ENCODE peak calls at places on chromosomes 1 and 21, in four cellular contexts. M is IMR-90, C is keratinocyte, R is K562. Q is an unnamed sample.

GRCh38 chr1:115135681-115136080 is 46.4 kb upstream of the TSPAN2 start:
- DNase-seq in M (peak; percentile 60), C (no peak), R (no peak), Q (no peak)

GRCh38 chr1:208132287-208132882 is 111.8 kb downstream of the PLXNA2 start:
- DNase-seq in M (peak; percentile 42), C (peak; percentile 30), R (peak; percentile 91), Q (peak; percentile 64)

GRCh38 chr1:19427087-19427781 is 58.1 kb downstream of the CAPZB start:
- DNase-seq in M (peak; percentile 87), C (no peak), R (no peak), Q (no peak)

GRCh38 chr1:85214654-85215053 is 13.8 kb upstream of the SYDE2 start:
- DNase-seq in M (no peak), C (no peak), R (no peak), Q (no peak)

GRCh38 chr1:45493116-45493697 is 2.2 kb upstream of the TESK2 start:
- DNase-seq in M (peak; percentile 51), C (no peak), R (peak; percentile 68), Q (peak; percentile 64)

GRCh38 chr21:45874716-45875415 is 106.7 kb upstream of the COL6A1 start:
- DNase-seq in M (peak; percentile 98), C (peak; percentile 62), R (no peak), Q (peak; percentile 6)

GRCh38 chr1:94071391-94071790 is 49.6 kb downstream of the ABCA4 start:
- DNase-seq in M (no peak), C (no peak), R (no peak), Q (no peak)

GRCh38 chr1:205933672-205934618 is 9.3 kb downstream of the SLC26A9 start:
- DNase-seq in M (peak; percentile 56), C (no peak), R (no peak), Q (peak; percentile 84)

GRCh38 chr1:100791586-100791985 is 72.0 kb downstream of the VCAM1 start:
- DNase-seq in M (peak; percentile 66), C (no peak), R (no peak), Q (no peak)

GRCh38 chr1:200540281-200540680 is 80.3 kb downstream of the KIF14 start:
- DNase-seq in M (no peak), C (no peak), R (no peak), Q (no peak)

GRCh38 chr1:184027751-184028682 is 9.5 kb downstream of the COLGALT2 start:
- DNase-seq in M (no peak), C (no peak), R (no peak), Q (no peak)

GRCh38 chr1:115458426-115459114 is 120.5 kb upstream of the NGF start:
- DNase-seq in M (no peak), C (no peak), R (no peak), Q (no peak)

GRCh38 chr1:209398330-209398991 is 185.1 kb upstream of the CAMK1G start:
- DNase-seq in M (peak; percentile 88), C (peak; percentile 98), R (no peak), Q (no peak)

GRCh38 chr1:3112526-3112925 is 43.5 kb downstream of the PRDM16 start:
- DNase-seq in M (no peak), C (no peak), R (no peak), Q (no peak)

GRCh38 chr1:222043444-222044292 is 301.8 kb upstream of the DUSP10 start:
- DNase-seq in M (peak; percentile 98), C (no peak), R (no peak), Q (no peak)

GRCh38 chr1:21661886-21662285 is 7.3 kb downstream of the RAP1GAP start:
- DNase-seq in M (no peak), C (no peak), R (no peak), Q (no peak)

GRCh38 chr1:16441312-16441641 is 753 bp downstream of the NECAP2 start:
- DNase-seq in M (no peak), C (no peak), R (no peak), Q (peak; percentile 46)

GRCh38 chr1:13616234-13616633 is 32.6 kb downstream of the PDPN start:
- DNase-seq in M (peak; percentile 12), C (no peak), R (no peak), Q (no peak)

GRCh38 chr1:84606977-84607376 is 32.7 kb upstream of the CTBS start:
- DNase-seq in M (no peak), C (no peak), R (no peak), Q (no peak)

GRCh38 chr1:3283849-3284248 is 170.6 kb upstream of the ARHGEF16 start:
- DNase-seq in M (no peak), C (no peak), R (peak; percentile 71), Q (no peak)

DNA sequence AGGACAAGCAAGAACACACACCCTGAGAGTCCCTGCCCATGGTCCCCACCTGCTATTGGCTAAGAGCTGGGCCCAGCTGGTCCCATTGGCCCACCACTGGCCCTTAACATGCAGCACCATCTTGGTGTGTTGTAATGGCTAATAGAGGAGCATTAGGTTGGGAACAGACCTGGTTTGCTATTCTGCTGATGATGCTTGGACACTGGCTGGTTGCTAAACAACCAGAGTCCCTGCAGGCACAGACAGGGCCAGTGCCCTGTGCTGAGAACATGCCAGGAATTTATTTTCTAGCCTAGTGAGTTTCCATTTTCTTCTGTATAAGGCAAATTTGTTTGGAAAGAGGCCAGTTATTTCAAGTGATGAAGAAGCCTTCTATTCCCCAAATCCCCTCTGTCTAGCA is 43.0 kb upstream of the TDRD10 start:
- DNase-seq in M (no peak), C (no peak), R (no peak), Q (no peak)
- H3K9me1 ChIP-seq in M (peaks cover 9% of the 10 kb centered on the region), C (no peaks in the 10 kb centered on the region), R (no peaks in the 10 kb centered on the region), Q (no peaks in the 10 kb centered on the region)

GRCh38 chr21:34781508-34781907 is 112.7 kb downstream of the CLIC6 start:
- DNase-seq in M (no peak), C (no peak), R (no peak), Q (no peak)

GRCh38 chr21:34779860-34780259 is 111.1 kb downstream of the CLIC6 start:
- DNase-seq in M (no peak), C (no peak), R (no peak), Q (no peak)

GRCh38 chr21:34782666-34783365 is 114.0 kb downstream of the CLIC6 start:
- DNase-seq in M (no peak), C (no peak), R (no peak), Q (no peak)
- H3K9me1 ChIP-seq in M (peaks cover 7% of the 10 kb centered on the region), C (no peaks in the 10 kb centered on the region), R (no peaks in the 10 kb centered on the region), Q (no peaks in the 10 kb centered on the region)

GRCh38 chr1:36508257-36508656 is 25.5 kb upstream of the CSF3R start:
- DNase-seq in M (no peak), C (no peak), R (no peak), Q (no peak)
- H3K9me1 ChIP-seq in M (no peaks in the 10 kb centered on the region), C (no peaks in the 10 kb centered on the region), R (no peaks in the 10 kb centered on the region), Q (no peaks in the 10 kb centered on the region)

GRCh38 chr1:160325252-160325651 is 17.8 kb downstream of the COPA start:
- DNase-seq in M (no peak), C (no peak), R (no peak), Q (no peak)
- H3K9me1 ChIP-seq in M (no peaks in the 10 kb centered on the region), C (no peaks in the 10 kb centered on the region), R (no peaks in the 10 kb centered on the region), Q (no peaks in the 10 kb centered on the region)

GRCh38 chr1:237591353-237591752 is 299.4 kb downstream of the ZP4 start:
- DNase-seq in M (no peak), C (no peak), R (no peak), Q (no peak)
- H3K9me1 ChIP-seq in M (no peaks in the 10 kb centered on the region), C (no peaks in the 10 kb centered on the region), R (no peaks in the 10 kb centered on the region), Q (no peaks in the 10 kb centered on the region)

GRCh38 chr1:60341274-60341673 is 267.7 kb upstream of the C1orf87 start:
- DNase-seq in M (no peak), C (no peak), R (no peak), Q (peak; percentile 74)
- H3K9me1 ChIP-seq in M (no peaks in the 10 kb centered on the region), C (no peaks in the 10 kb centered on the region), R (no peaks in the 10 kb centered on the region), Q (no peaks in the 10 kb centered on the region)

GRCh38 chr1:156431366-156432108 is 62.5 kb downstream of the RHBG start:
- DNase-seq in M (no peak), C (no peak), R (no peak), Q (no peak)
- H3K9me1 ChIP-seq in M (peaks cover 4% of the 10 kb centered on the region), C (no peaks in the 10 kb centered on the region), R (no peaks in the 10 kb centered on the region), Q (no peaks in the 10 kb centered on the region)

DNA sequence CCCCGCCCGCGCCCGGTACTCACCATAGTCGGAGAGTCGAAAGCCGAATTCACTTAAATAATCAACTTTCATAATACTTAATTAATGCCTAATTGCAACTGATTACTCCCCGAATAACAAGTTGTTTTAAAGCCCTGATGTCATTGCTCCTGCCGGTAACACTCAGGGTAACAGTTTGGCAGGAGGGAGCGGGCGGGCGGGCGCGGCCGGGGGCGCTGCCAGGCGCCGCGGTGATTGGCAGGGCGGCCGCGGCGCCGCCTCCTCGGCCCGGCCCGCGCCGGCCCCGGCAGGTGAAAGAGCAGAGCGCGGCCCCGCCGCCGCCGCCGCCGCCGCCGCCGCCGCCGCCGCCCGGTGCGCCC is 102.2 kb downstream of the CASZ1 start:
- DNase-seq in M (no peak), C (no peak), R (no peak), Q (peak; percentile 36)
- H3K9me1 ChIP-seq in M (no peaks in the 10 kb centered on the region), C (no peaks in the 10 kb centered on the region), R (no peaks in the 10 kb centered on the region), Q (no peaks in the 10 kb centered on the region)

DNA sequence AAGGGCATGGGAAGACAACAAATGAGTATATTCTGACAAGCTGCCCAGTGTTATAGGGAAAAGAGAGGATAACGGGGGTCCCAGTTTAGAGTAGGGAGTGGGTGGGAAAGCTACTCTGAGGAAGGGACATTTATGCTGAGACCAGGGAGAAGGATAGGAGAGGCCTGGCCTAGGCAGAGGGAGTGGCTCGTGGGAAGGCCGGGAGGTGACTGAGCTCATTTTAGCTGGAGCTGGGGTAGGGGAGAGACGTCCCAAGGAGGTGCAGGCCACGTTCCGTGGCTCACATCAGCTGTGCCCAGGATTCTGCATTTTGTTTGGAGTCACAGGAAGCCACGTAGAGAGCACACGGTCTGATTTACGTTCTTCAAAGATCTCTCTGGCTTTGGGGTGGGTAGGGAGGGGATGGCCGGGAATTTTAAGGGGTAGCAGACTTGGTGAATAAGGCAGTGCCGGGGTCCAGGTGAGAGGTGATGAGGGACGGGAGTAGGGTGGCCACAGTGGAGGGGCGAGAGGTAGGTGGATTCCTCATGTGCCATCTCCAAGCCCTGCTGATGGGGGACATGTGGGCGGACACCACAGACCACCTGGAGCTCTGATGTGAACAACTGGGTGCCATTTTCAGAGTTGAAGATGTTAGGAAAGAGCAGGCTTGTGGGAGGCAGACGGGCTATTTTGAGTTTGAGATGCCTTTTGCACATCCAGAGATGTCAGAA is 4.7 kb downstream of the TINAGL1 start:
- DNase-seq in M (no peak), C (no peak), R (peak; percentile 7), Q (no peak)
- H3K9me1 ChIP-seq in M (peaks cover 6% of the 10 kb centered on the region), C (peaks cover 5% of the 10 kb centered on the region), R (no peaks in the 10 kb centered on the region), Q (no peaks in the 10 kb centered on the region)

GRCh38 chr1:48523541-48523940 is 51.5 kb upstream of the SPATA6 start:
- DNase-seq in M (no peak), C (no peak), R (no peak), Q (no peak)

GRCh38 chr1:48526045-48526714 is 54.2 kb upstream of the SPATA6 start:
- DNase-seq in M (peak; percentile 35), C (no peak), R (no peak), Q (no peak)

GRCh38 chr1:48530727-48531351 is 58.8 kb upstream of the SPATA6 start:
- DNase-seq in M (peak; percentile 29), C (peak; percentile 38), R (peak; percentile 83), Q (peak; percentile 29)

DNA sequence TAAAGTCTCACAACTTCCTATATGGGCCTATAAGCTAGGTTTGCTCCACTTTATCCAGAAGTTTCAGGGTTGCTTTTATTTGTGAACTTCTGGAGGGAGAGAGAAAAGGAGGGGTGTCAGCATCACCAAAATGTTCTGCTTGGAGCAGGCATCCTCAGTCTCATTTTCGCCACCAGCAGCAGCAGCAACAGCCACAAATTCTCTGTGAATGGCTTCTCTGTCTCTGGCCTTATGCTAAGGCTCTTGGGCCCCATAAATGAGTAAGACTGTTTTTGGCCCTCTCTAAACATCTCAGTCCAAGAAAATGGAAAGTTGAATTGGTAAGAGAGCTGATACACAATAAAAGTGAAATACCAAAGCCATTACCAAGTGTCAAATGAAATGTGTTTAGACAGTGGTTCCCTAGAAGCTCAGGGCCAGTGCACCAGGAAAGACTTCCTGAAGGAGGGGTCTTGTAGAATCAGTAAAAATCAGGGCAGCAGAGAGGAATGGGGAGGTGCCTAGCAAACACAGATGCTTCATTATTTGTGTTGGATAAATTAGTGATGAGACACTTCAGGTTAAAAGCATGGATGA is 53.0 kb upstream of the SPATA6 start:
- DNase-seq in M (peak; percentile 27), C (no peak), R (no peak), Q (no peak)
- H3K9me1 ChIP-seq in M (no peaks in the 10 kb centered on the region), C (no peaks in the 10 kb centered on the region), R (no peaks in the 10 kb centered on the region), Q (no peaks in the 10 kb centered on the region)